ENCODE peak calls at places on chromosomes 11 and 22, in seven cellular contexts. I is breast epithelium, P is AG09319, L is HFFc6, H is AG10803, S is fibroblast of mammary gland, E is PC-9. X is an unnamed sample.

GRCh38 chr22:40203568-40203967 is 25.8 kb downstream of the TNRC6B start:
- DNase-seq in E (no peak), H (peak), I (no peak), L (no peak), S (no peak), P (no peak), X (no peak)

GRCh38 chr11:19083166-19083565 is 22.6 kb upstream of the MRGPRX2 start:
- DNase-seq in L (no peak), P (no peak), H (no peak), E (no peak), I (no peak), S (no peak), X (no peak)

GRCh38 chr11:69381681-69382130 is 87.8 kb downstream of the MYEOV start:
- DNase-seq in I (no peak), E (no peak), L (no peak), S (no peak), P (no peak), H (no peak), X (no peak)

GRCh38 chr22:44859641-44860040 is 107.3 kb downstream of the ARHGAP8 start:
- DNase-seq in H (no peak), E (no peak), S (no peak), I (no peak), P (no peak), L (no peak), X (no peak)

GRCh38 chr11:47177229-47177845 is 658 bp upstream of the ARFGAP2 start:
- DNase-seq in I (peak), P (peak), L (peak), S (peak), H (peak), E (peak), X (no peak)

GRCh38 chr11:86773009-86773408 is 27.3 kb upstream of the PRSS23 start:
- DNase-seq in E (no peak), L (no peak), H (no peak), I (no peak), P (no peak), S (no peak), X (no peak)

GRCh38 chr11:3803726-3804510 is 4.4 kb upstream of the PGAP2 start:
- DNase-seq in L (peak), P (no peak), H (peak), E (no peak), S (peak), I (no peak), X (no peak)

GRCh38 chr11:19727246-19727645 is 14.6 kb downstream of the NAV2 start:
- DNase-seq in S (peak), L (no peak), H (peak), E (no peak), P (peak), I (no peak), X (no peak)

GRCh38 chr11:45285289-45285828 is 782 bp downstream of the SYT13 start:
- DNase-seq in H (no peak), I (no peak), P (no peak), L (no peak), S (no peak), E (no peak), X (no peak)

GRCh38 chr11:118870396-118871343 is 13.0 kb upstream of the CXCR5 start:
- DNase-seq in I (peak), H (peak), E (peak), S (peak), L (no peak), P (no peak), X (no peak)

GRCh38 chr11:78666675-78667129 is 92.0 kb upstream of the NARS2 start:
- DNase-seq in H (peak), I (no peak), P (no peak), L (peak), S (peak), E (no peak), X (no peak)

GRCh38 chr22:24339452-24339747 is 68.8 kb downstream of the SPECC1L start:
- DNase-seq in S (no peak), E (no peak), H (no peak), I (no peak), P (no peak), L (no peak), X (no peak)

GRCh38 chr11:113372317-113372716 is 15.3 kb upstream of the ANKK1 start:
- DNase-seq in H (no peak), I (no peak), E (no peak), P (no peak), S (no peak), L (no peak), X (no peak)
- TF ChIP-seq CTCF in H (no peak), I (no peak), E (no peak), P (no peak), S (peak), L (peak), X (peak)

GRCh38 chr11:103325686-103326069 is 216.5 kb downstream of the DYNC2H1 start:
- DNase-seq in L (no peak), E (no peak), S (no peak), I (no peak), H (no peak), P (no peak), X (no peak)

GRCh38 chr11:103327721-103328120 is 218.5 kb downstream of the DYNC2H1 start:
- DNase-seq in H (no peak), I (no peak), P (no peak), E (no peak), L (no peak), S (no peak), X (no peak)

GRCh38 chr11:103322861-103323260 is 213.6 kb downstream of the DYNC2H1 start:
- DNase-seq in S (peak), H (peak), L (no peak), I (no peak), P (no peak), E (no peak), X (no peak)

GRCh38 chr11:103326070-103326794 is 217.0 kb downstream of the DYNC2H1 start:
- DNase-seq in E (peak), H (peak), I (no peak), L (peak), P (peak), S (peak), X (no peak)
- TF ChIP-seq CTCF in E (peak), H (peak), I (peak), L (peak), P (peak), S (peak), X (no peak)

DNA sequence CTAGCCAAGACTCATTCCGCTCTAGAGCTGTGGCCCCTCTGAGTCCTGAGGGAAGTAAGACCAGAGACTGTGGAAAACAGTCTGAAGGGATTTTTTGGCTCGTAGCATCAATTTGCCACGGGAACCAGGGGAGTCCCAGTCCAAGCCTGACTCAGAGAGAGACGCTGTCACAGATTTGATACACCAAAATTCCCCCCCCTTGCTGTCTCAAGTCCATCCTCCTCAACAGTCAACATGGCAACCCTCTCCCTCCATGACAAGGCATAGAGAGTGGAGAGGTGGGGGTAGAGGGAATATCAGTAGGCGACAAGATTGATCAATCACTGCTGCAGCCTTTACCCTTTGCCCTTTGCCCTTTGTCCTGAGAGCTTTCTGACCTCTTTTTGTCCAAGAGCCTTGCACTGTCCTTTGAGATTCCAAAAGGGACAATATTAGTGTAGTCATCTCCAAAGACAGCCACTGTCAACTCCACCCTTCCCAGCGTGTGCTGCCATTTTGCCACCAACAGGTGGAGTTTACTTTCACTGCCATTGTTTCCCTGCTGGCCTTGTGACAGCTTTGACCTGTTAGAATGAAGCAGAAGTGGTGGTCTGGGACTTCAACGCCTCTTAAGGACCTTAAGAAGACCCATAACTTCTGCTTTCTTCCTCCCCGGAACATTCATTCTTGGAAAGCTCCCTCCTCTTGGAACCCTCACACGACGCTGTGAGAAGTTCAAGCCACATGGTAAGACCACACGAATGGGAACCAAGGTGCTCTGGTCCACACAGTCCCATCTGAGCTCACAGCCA is 7.3 kb downstream of the SLC15A3 start:
- DNase-seq in I (no peak), P (no peak), S (no peak), H (no peak), E (no peak), L (no peak), X (no peak)
- TF ChIP-seq CTCF in I (no peak), P (peak), S (peak), H (peak), E (peak), L (peak), X (no peak)

DNA sequence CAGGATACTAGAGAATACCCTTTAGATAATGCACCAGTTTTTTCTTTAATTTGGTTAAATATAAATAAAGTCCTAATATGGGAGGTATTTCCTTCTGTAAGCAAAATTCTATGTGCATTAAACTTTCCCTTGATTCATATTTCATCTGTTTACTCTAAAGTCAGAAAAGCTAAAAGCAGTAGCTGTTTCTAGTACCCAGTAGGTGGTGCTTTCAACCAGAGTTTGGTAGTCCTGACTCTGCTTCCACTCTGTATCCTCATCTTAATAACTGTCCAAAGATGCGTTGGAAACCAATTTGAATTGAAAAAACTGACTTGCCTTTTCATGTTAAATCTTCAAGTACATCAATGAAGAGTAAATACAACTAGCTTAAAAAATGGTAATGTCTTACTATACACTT is 1065.2 kb downstream of the JRKL start:
- DNase-seq in H (no peak), S (peak), I (no peak), L (no peak), E (no peak), P (no peak), X (no peak)
- TF ChIP-seq CTCF in H (no peak), S (no peak), I (no peak), L (peak), E (peak), P (no peak), X (no peak)

GRCh38 chr11:104944080-104944479 is 24.3 kb downstream of the CASP4 start:
- DNase-seq in P (no peak), I (no peak), S (no peak), L (no peak), E (no peak), H (no peak), X (no peak)

GRCh38 chr11:104943561-104943960 is 24.8 kb downstream of the CASP4 start:
- DNase-seq in P (no peak), L (no peak), S (no peak), H (no peak), E (no peak), I (no peak), X (no peak)

GRCh38 chr11:104946907-104947306 is 21.5 kb downstream of the CASP4 start:
- DNase-seq in P (no peak), L (peak), S (peak), E (no peak), H (peak), I (no peak), X (no peak)
- TF ChIP-seq CTCF in P (peak), L (peak), S (peak), E (peak), H (peak), I (no peak), X (peak)

GRCh38 chr22:38973289-38974169 is 8.6 kb upstream of the APOBEC3B start:
- DNase-seq in P (no peak), E (peak), L (no peak), H (peak), S (peak), I (no peak), X (no peak)
- TF ChIP-seq CTCF in P (peak), E (peak), L (peak), H (peak), S (peak), I (peak), X (peak)

GRCh38 chr22:50071432-50072166 is 13.5 kb upstream of the TTLL8 start:
- DNase-seq in S (no peak), E (no peak), I (no peak), H (no peak), L (no peak), P (no peak), X (no peak)

GRCh38 chr22:50074551-50075042 is 10.6 kb downstream of the MLC1 start:
- DNase-seq in I (no peak), H (no peak), S (no peak), P (no peak), E (no peak), L (no peak), X (no peak)

GRCh38 chr22:50072167-50072555 is 13.1 kb downstream of the MLC1 start:
- DNase-seq in L (no peak), P (no peak), E (no peak), I (no peak), S (no peak), H (no peak), X (no peak)

GRCh38 chr22:50072714-50073538 is 12.3 kb downstream of the MLC1 start:
- DNase-seq in P (no peak), E (no peak), L (no peak), I (no peak), H (no peak), S (no peak), X (no peak)

DNA sequence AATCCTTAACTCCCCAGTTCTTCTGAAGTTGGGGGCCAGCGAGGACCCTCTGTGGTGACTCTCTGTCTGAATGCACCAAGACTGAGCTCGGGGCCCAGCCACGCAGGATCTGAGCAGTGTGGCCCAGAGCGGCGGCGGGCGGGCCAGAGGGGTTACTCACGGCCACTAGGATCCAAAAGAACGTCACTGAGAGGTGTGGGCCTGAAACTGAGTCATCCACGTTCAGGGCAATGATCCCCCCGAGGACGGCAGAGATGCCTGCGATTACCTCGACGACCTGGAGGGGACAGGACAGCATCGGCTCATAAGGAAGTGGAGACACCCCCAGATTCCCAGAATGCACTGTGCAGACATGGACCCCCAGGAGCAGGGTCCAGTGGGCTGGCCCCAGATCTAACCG is 11.2 kb downstream of the MLC1 start:
- DNase-seq in E (no peak), I (no peak), L (no peak), S (peak), P (no peak), H (no peak), X (no peak)
- TF ChIP-seq CTCF in E (no peak), I (no peak), L (no peak), S (no peak), P (no peak), H (no peak), X (no peak)

GRCh38 chr22:21641417-21641794 is 696 bp upstream of the SDF2L1 start:
- DNase-seq in I (peak), E (peak), P (no peak), S (peak), L (peak), H (peak), X (no peak)

GRCh38 chr22:21641795-21642583 is at the start of gene SDF2L1:
- DNase-seq in L (peak), E (peak), H (peak), S (peak), I (peak), P (peak), X (peak)

GRCh38 chr22:21642584-21643448 is 714 bp downstream of the SDF2L1 start:
- DNase-seq in L (peak), E (peak), I (no peak), P (no peak), S (peak), H (peak), X (no peak)

GRCh38 chr22:21640810-21641209 is 1.3 kb upstream of the SDF2L1 start:
- DNase-seq in E (no peak), L (no peak), P (no peak), S (no peak), I (no peak), H (no peak), X (no peak)

DNA sequence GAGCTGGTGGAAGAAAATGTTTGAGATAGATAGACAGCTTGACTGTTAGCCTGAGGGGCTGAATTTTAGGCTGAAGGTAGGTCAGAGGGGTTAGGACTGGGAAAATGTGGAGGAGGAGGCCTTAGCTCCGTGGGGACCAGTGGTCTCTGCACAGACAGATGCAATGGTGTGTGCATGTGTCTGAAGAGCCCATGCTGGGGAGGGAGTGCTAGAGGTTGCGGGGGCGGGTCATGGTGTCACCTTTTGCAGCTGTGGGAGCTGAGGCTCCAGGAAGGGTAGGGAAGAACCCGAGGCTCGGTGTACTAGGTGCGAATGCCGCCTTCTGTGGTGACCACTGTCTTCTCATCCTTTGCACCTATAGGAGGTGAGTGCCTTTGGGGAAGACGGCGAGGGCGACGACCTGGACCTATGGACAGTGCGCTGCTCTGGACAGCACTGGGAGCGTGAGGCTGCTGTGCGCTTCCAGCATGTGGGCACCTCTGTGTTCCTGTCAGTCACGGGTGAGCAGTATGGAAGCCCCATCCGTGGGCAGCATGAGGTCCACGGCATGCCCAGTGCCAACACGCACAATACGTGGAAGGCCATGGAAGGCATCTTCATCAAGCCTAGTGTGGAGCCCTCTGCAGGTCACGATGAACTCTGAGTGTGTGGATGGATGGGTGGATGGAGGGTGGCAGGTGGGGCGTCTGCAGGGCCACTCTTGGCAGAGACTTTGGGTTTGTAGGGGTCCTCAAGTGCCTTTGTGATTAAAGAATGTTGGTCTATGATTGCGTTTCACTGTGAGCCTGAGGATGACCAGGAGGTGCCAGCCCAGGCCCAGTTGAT is 1.6 kb downstream of the SDF2L1 start:
- DNase-seq in S (no peak), I (no peak), L (no peak), H (no peak), P (no peak), E (no peak), X (no peak)
- TF ChIP-seq CTCF in S (peak), I (no peak), L (peak), H (no peak), P (no peak), E (no peak), X (no peak)

GRCh38 chr11:72352859-72353551 is 81.3 kb downstream of the CLPB start:
- DNase-seq in H (peak), L (peak), P (peak), I (no peak), E (no peak), S (peak), X (no peak)
- TF ChIP-seq CTCF in H (peak), L (peak), P (peak), I (no peak), E (no peak), S (peak), X (peak)